ENCODE peak calls at places on chromosomes 4 and X, in six cellular contexts. I is tibial artery; J is germinal center; H is endothelial cell; D is NCI-H774; Q is activated naive CD4-positive, alpha-beta T cell. M is an unnamed sample.

GRCh38 chrX:120365320-120365719 is 3.4 kb downstream of the ATP1B4 start:
- DNase-seq in H (peak), J (peak), D (peak), I (no peak), Q (no peak), M (no peak)

GRCh38 chrX:45513042-45513441 is 312.4 kb upstream of the DIPK2B start:
- DNase-seq in I (no peak), D (no peak), Q (no peak), J (no peak), H (no peak), M (no peak)

GRCh38 chr4:125331116-125331515 is 16.4 kb downstream of the FAT4 start:
- DNase-seq in J (no peak), H (no peak), Q (no peak), D (no peak), I (no peak), M (no peak)

GRCh38 chr4:3770323-3771166 is 4.4 kb downstream of the ADRA2C start:
- DNase-seq in H (no peak), J (no peak), D (no peak), Q (no peak), I (no peak), M (no peak)

GRCh38 chr4:38231626-38232025 is 271.4 kb downstream of the PTTG2 start:
- DNase-seq in I (no peak), D (no peak), J (no peak), H (no peak), Q (no peak), M (no peak)

GRCh38 chr4:80492761-80493160 is 157.2 kb downstream of the CFAP299 start:
- DNase-seq in H (no peak), D (no peak), Q (no peak), J (no peak), I (no peak), M (no peak)

GRCh38 chr4:4426511-4427477 is 39.9 kb downstream of the NSG1 start:
- DNase-seq in H (peak), I (no peak), D (no peak), J (no peak), Q (no peak), M (no peak)

GRCh38 chr4:2829321-2829932 is 14.2 kb upstream of the ADD1 start:
- DNase-seq in H (no peak), Q (no peak), D (no peak), I (peak), J (no peak), M (no peak)

GRCh38 chr4:117467404-117467803 is 382.0 kb upstream of the TRAM1L1 start:
- DNase-seq in J (no peak), Q (no peak), I (no peak), D (no peak), H (no peak), M (no peak)

GRCh38 chrX:70168238-70169188 is 8.8 kb upstream of the DGAT2L6 start:
- DNase-seq in H (peak), Q (no peak), D (no peak), J (no peak), I (no peak), M (no peak)

GRCh38 chr4:83785906-83786305 is 250.0 kb downstream of the GPAT3 start:
- DNase-seq in J (no peak), D (no peak), H (no peak), I (no peak), Q (no peak), M (no peak)

GRCh38 chr4:120071192-120071795 is 4.6 kb upstream of the MAD2L1 start:
- DNase-seq in H (no peak), D (no peak), Q (no peak), J (peak), I (no peak), M (no peak)

GRCh38 chr4:75940692-75941253 is at the start of gene NAAA:
- DNase-seq in J (peak), I (peak), D (peak), Q (peak), H (peak), M (peak)

GRCh38 chr4:169621754-169622481 is 1.5 kb downstream of the CLCN3 start:
- DNase-seq in I (no peak), J (no peak), Q (no peak), H (no peak), D (no peak), M (peak)

GRCh38 chr4:157114671-157115070 is 38.7 kb downstream of the GLRB start:
- DNase-seq in I (no peak), H (no peak), D (no peak), Q (no peak), J (no peak), M (no peak)

GRCh38 chrX:70452143-70452733 is 7.6 kb downstream of the DLG3 start:
- DNase-seq in D (peak), I (peak), Q (peak), H (peak), J (peak), M (no peak)

GRCh38 chr4:123418486-123418931 is 21.9 kb downstream of the SPRY1 start:
- DNase-seq in J (no peak), D (peak), I (no peak), H (peak), Q (no peak), M (no peak)

GRCh38 chr4:189845145-189845846 is 95.4 kb upstream of the FRG1 start:
- DNase-seq in D (no peak), Q (no peak), H (no peak), I (no peak), J (no peak), M (no peak)

GRCh38 chrX:150694738-150695410 is 1.7 kb downstream of the MTMR1 start:
- DNase-seq in D (no peak), Q (no peak), H (no peak), J (peak), I (no peak), M (no peak)

GRCh38 chr4:26787461-26788340 is 72.9 kb upstream of the STIM2 start:
- DNase-seq in J (no peak), Q (no peak), I (no peak), H (no peak), D (no peak), M (no peak)

GRCh38 chrX:23389196-23389792 is 54.6 kb downstream of the PTCHD1 start:
- DNase-seq in H (no peak), J (no peak), D (no peak), Q (no peak), I (no peak), M (no peak)

GRCh38 chr4:120156115-120156718 is 89.6 kb upstream of the MAD2L1 start:
- DNase-seq in Q (no peak), H (peak), I (no peak), J (peak), D (peak), M (peak)

GRCh38 chr4:73867783-73868182 is 1.4 kb upstream of the CXCL1 start:
- DNase-seq in Q (no peak), J (no peak), I (no peak), H (no peak), D (no peak), M (no peak)

GRCh38 chrX:43679058-43679457 is 23.0 kb downstream of the MAOA start:
- DNase-seq in I (no peak), D (no peak), Q (no peak), H (no peak), J (no peak), M (no peak)

GRCh38 chrX:131040781-131041180 is 17.4 kb upstream of the ARHGAP36 start:
- DNase-seq in D (no peak), J (no peak), Q (no peak), H (no peak), I (no peak), M (no peak)

GRCh38 chr4:170323623-170324022 is 233.9 kb upstream of the AADAT start:
- DNase-seq in D (no peak), J (no peak), H (no peak), Q (no peak), I (no peak), M (no peak)

GRCh38 chr4:132059227-132059626 is 1089.9 kb upstream of the PCDH10 start:
- DNase-seq in J (no peak), I (no peak), Q (no peak), D (no peak), H (no peak), M (no peak)

GRCh38 chr4:27087306-27088045 is 226.8 kb downstream of the STIM2 start:
- DNase-seq in Q (no peak), J (no peak), D (no peak), H (no peak), I (no peak), M (no peak)

GRCh38 chr4:176359590-176359989 is 39.8 kb downstream of the SPCS3 start:
- DNase-seq in I (no peak), Q (no peak), H (no peak), J (no peak), D (no peak), M (no peak)

M was measured in CMK.